ENCODE peak calls at places on chromosome 21, in five cellular contexts. F is neural progenitor cell, O is foreskin fibroblast, Q is hepatocyte, E is RWPE2. J is an unnamed sample.
A peak's percentile ranks its signal among the peaks of the same experiment; 100 is the strongest.

GRCh38 chr21:32094792-32095191 is 184.1 kb downstream of the MIS18A start:
- DNase-seq in O (peak; percentile 24), F (no peak), E (no peak), Q (no peak), J (peak; percentile 28)

GRCh38 chr21:31233711-31234110 is 110.3 kb downstream of the TIAM1 start:
- DNase-seq in Q (no peak), F (no peak), O (no peak), E (no peak), J (no peak)

GRCh38 chr21:28509031-28509430 is 483.6 kb downstream of the LTN1 start:
- DNase-seq in Q (no peak), O (peak; percentile 13), E (no peak), F (peak; percentile 25), J (no peak)

GRCh38 chr21:38327984-38328383 is 71.2 kb downstream of the KCNJ15 start:
- DNase-seq in O (no peak), E (no peak), F (no peak), Q (no peak), J (no peak)

GRCh38 chr21:26800455-26801454 is 44.5 kb downstream of the ADAMTS1 start:
- DNase-seq in F (no peak), O (peak; percentile 79), Q (no peak), E (no peak), J (no peak)

GRCh38 chr21:45577806-45578801 is 35.9 kb upstream of the SLC19A1 start:
- DNase-seq in E (no peak), O (no peak), F (no peak), Q (peak; percentile 46), J (no peak)

GRCh38 chr21:27582246-27582945 is 615.5 kb upstream of the ADAMTS5 start:
- DNase-seq in O (no peak), Q (no peak), E (no peak), F (no peak), J (no peak)

GRCh38 chr21:44057960-44058651 is 46.0 kb downstream of the TRAPPC10 start:
- DNase-seq in F (no peak), E (no peak), Q (no peak), O (no peak), J (no peak)

GRCh38 chr21:14591277-14591876 is 45.3 kb upstream of the SAMSN1 start:
- DNase-seq in Q (no peak), O (no peak), F (no peak), E (no peak), J (no peak)

GRCh38 chr21:32334980-32335471 is 36.4 kb downstream of the MRAP start:
- DNase-seq in F (peak; percentile 28), E (no peak), Q (no peak), O (peak; percentile 75), J (no peak)

GRCh38 chr21:45246535-45247320 is 41.0 kb downstream of the POFUT2 start:
- DNase-seq in E (no peak), F (no peak), Q (no peak), O (no peak), J (no peak)

GRCh38 chr21:39022035-39022900 is 161.0 kb downstream of the PSMG1 start:
- DNase-seq in Q (no peak), F (no peak), O (no peak), E (no peak), J (no peak)

GRCh38 chr21:38869196-38869595 is 63.5 kb downstream of the ETS2 start:
- DNase-seq in Q (no peak), F (no peak), O (no peak), E (no peak), J (no peak)

GRCh38 chr21:42786884-42787283 is 92.5 kb downstream of the WDR4 start:
- DNase-seq in E (no peak), O (no peak), Q (no peak), F (no peak), J (no peak)

GRCh38 chr21:14734191-14734590 is 188.1 kb upstream of the SAMSN1 start:
- DNase-seq in O (no peak), Q (no peak), E (no peak), F (no peak), J (no peak)

GRCh38 chr21:44614961-44615391 is 3.1 kb downstream of the KRTAP10-8 start:
- DNase-seq in E (no peak), Q (no peak), F (no peak), O (no peak), J (no peak)

GRCh38 chr21:38293765-38294164 is 37.0 kb downstream of the KCNJ15 start:
- DNase-seq in E (no peak), F (no peak), O (no peak), Q (peak; percentile 18), J (no peak)

GRCh38 chr21:28516011-28516410 is 476.7 kb downstream of the LTN1 start:
- DNase-seq in F (no peak), E (no peak), O (no peak), Q (no peak), J (no peak)

GRCh38 chr21:28142692-28143091 is 850.0 kb downstream of the LTN1 start:
- DNase-seq in O (peak; percentile 82), F (no peak), Q (peak; percentile 14), E (no peak), J (no peak)

GRCh38 chr21:44615881-44616590 is 4.2 kb downstream of the KRTAP10-8 start:
- DNase-seq in F (no peak), E (no peak), Q (no peak), O (no peak), J (no peak)

GRCh38 chr21:28884481-28884880 is 108.2 kb downstream of the LTN1 start:
- DNase-seq in E (no peak), O (peak; percentile 24), F (no peak), Q (no peak), J (no peak)

GRCh38 chr21:41765393-41765950 is 1.4 kb downstream of the RIPK4 start:
- DNase-seq in O (no peak), Q (no peak), F (no peak), E (no peak), J (peak; percentile 34)

GRCh38 chr21:41764558-41765392 is 2.1 kb downstream of the RIPK4 start:
- DNase-seq in Q (peak; percentile 46), F (no peak), O (no peak), E (no peak), J (no peak)

GRCh38 chr21:41766883-41767605 is at the start of gene RIPK4:
- DNase-seq in E (peak; percentile 91), Q (peak; percentile 95), O (peak; percentile 39), F (peak; percentile 84), J (peak; percentile 77)

GRCh38 chr21:41767606-41768370 is 936 bp upstream of the RIPK4 start:
- DNase-seq in O (peak; percentile 33), Q (peak; percentile 49), F (peak; percentile 71), E (peak; percentile 77), J (peak; percentile 81)

DNA sequence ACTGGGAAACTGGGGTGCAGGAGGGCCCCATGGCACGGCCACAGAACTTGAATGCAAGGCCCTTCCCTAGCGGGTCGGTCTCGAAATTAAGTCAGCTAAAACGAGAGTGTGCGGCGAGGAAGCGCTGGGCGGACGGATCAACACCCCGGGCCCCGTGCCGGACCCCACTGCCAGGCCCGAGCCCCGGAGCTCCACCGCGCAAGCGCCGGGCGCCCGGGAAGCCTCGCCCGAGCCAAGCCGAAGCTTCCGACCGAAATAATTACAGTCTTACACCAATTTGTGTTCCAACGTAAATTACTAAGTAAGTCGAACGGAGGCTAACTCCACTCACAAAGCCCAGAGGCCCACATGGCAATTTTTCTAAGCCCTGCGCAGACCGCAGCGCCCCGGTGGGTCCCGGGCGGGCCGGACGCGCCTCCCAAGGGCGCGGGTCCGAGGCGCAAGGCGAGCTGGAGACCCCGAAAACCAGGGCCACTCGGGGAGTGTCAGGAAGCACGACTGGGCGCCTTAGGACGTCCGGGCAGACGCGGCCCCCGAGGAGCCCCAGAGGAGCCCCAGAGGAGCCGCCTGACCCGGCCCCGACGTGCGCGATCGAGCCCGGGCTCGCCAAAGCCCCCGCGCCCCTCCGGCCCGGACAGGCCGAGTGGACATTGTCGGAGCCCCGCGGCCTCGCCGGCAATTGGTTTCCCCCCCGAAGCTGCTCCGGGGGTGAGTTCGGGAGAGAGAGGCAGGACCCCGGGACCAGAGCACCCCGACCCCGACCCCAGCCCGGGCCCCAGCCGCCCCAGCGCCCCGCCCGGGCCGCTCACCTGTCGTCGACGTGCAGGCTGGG is 585 bp downstream of the RIPK4 start:
- DNase-seq in O (no peak), F (peak; percentile 70), E (no peak), Q (no peak), J (peak; percentile 47)
- TF ChIP-seq CTCF in O (no peak), F (no peak), E (no peak), Q (no peak), J (no peak)

GRCh38 chr21:16280731-16281130 is 550.9 kb downstream of the USP25 start:
- DNase-seq in F (no peak), E (no peak), O (peak; percentile 8), Q (no peak), J (no peak)
- H3K4me3 ChIP-seq in F (no peak overlapping the region), E (no peak overlapping the region), O (no peak overlapping the region), Q (no peak overlapping the region), J (no peak overlapping the region)

DNA sequence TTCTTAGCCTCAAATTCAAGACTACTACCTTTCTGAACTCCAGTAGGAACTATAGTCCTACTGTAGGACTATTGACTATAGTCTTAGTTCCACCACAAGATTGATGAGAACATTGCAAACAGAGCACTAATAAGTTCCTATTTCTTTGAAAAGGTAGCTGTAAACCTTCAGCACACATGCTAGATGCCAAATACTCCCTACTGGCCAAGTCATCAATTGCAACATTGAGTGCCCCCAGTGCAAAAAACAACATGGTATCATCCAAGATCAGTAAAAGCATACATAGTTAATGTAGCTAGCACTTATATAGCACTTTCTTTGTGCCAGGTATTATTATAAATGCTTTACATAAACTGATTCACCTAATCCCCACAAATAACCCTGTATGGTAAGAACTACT is 99.8 kb downstream of the MRPL39 start:
- DNase-seq in Q (no peak), F (no peak), E (no peak), O (peak; percentile 57), J (no peak)
- TF ChIP-seq CTCF in Q (no peak), F (peak; percentile 26), E (no peak), O (no peak), J (no peak)

DNA sequence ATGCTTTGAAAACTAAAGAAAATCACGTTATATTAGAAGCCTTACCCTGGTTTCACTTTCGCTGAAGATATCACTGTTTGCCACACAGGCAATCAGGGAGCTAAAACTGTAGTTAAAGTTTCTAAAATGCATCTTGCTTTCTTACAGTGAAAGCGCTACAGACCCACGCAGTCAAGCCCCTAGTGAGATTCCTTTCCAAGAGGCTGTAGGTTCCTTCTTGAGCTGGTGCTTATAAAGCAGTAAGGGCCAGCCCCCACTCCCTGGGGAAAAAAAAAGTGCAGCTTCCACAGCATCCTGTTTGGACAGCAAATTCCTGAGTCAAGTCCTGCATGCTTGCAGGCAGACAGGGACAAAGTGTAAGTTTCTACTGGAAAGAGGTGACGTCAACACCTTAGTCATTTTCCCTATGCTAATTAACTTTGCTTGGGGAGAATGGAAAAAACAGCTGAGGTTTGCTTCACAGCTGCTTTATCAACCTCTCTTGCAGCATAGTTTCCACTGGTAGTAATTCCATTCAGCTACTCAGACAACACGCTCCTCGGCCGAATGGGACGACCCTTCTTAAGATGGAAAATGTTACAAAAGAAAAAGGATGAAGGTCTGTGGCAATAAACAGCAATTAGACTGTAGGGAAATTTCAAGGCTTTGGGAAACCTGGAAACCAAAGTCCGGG is 14.7 kb upstream of the KCNE1 start:
- DNase-seq in F (peak; percentile 67), Q (peak; percentile 96), O (peak; percentile 98), E (no peak), J (peak; percentile 85)
- H3K4me3 ChIP-seq in F (no peak overlapping the region), Q (peak overlapping the region; percentile 7), O (peak overlapping the region; percentile 46), E (peak overlapping the region; percentile 27), J (peak overlapping the region; percentile 31)

DNA sequence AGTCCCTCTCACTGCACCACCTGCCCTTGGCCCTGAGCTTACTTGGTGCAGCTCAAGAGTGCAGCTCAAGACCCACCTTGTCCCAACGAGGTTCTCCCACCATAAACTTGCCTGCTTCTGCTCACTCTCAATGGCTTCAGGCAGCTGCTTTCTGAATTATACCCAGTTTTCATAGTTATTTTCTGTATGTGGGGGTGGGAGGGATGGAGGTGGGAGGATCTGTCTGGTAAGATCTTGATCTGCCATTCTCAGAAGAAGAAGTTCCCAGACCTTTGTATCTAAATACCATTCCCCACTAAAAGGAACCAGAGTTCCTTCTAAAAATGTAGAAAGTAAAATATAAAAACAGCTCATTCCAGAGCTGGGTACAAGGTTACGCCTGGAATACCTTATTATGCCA is 111.5 kb downstream of the SIM2 start:
- DNase-seq in Q (no peak), E (no peak), F (no peak), O (no peak), J (no peak)
- TF ChIP-seq CTCF in Q (no peak), E (no peak), F (no peak), O (no peak), J (no peak)

J was measured in A673.